ENCODE peak calls at places on chromosomes 11 and 22, in ten cellular contexts. X, L, F, V, Y, M, K, A, T and H are unnamed samples.

GRCh38 chr11:1205121-1205986 is 17.5 kb upstream of the MUC5B start:
- DNase-seq in X (no peak), L (no peak), F (no peak), V (no peak), Y (no peak), M (no peak), K (no peak), A (no peak), T (peak), H (no peak)

GRCh38 chr11:33211588-33211987 is 45.6 kb upstream of the HIPK3 start:
- DNase-seq in X (no peak), L (no peak), F (no peak), V (no peak), Y (no peak), M (no peak), K (no peak), A (peak), T (no peak), H (no peak)

GRCh38 chr22:38071421-38072321 is 12.3 kb downstream of the SLC16A8 start:
- DNase-seq in X (no peak), L (no peak), F (no peak), V (no peak), Y (no peak), M (no peak), K (no peak), A (no peak), T (no peak), H (no peak)

GRCh38 chr22:47071812-47072641 is 309.6 kb downstream of the TBC1D22A start:
- DNase-seq in X (no peak), L (no peak), F (no peak), V (no peak), Y (no peak), M (no peak), K (no peak), A (no peak), T (peak), H (no peak)

GRCh38 chr11:32809313-32809712 is 14.9 kb upstream of the CCDC73 start:
- DNase-seq in X (peak), L (peak), F (no peak), V (peak), Y (peak), M (no peak), K (peak), A (peak), T (no peak), H (peak)

GRCh38 chr22:21861290-21861848 is 6.1 kb downstream of the MAPK1 start:
- DNase-seq in X (no peak), L (no peak), F (no peak), V (peak), Y (no peak), M (no peak), K (no peak), A (no peak), T (no peak), H (no peak)

GRCh38 chr11:35791088-35791958 is 128.7 kb downstream of the TRIM44 start:
- DNase-seq in X (no peak), L (no peak), F (no peak), V (no peak), Y (no peak), M (no peak), K (no peak), A (no peak), T (no peak), H (no peak)

GRCh38 chr22:42553475-42554361 is at the start of gene SERHL2:
- DNase-seq in X (peak), L (peak), F (peak), V (peak), Y (no peak), M (peak), K (peak), A (peak), T (peak), H (peak)

GRCh38 chr11:59756845-59757244 is 1.7 kb downstream of the STX3 start:
- DNase-seq in X (no peak), L (peak), F (no peak), V (peak), Y (peak), M (no peak), K (peak), A (no peak), T (peak), H (peak)

GRCh38 chr22:46537221-46537945 is at the start of gene CELSR1:
- DNase-seq in X (no peak), L (peak), F (no peak), V (peak), Y (no peak), M (no peak), K (peak), A (peak), T (no peak), H (no peak)

GRCh38 chr11:107370390-107370789 is 87.2 kb downstream of the CWF19L2 start:
- DNase-seq in X (no peak), L (no peak), F (no peak), V (no peak), Y (no peak), M (no peak), K (peak), A (peak), T (no peak), H (no peak)

GRCh38 chr11:117144477-117145392 is 648 bp downstream of the PAFAH1B2 start:
- DNase-seq in X (no peak), L (peak), F (peak), V (peak), Y (peak), M (peak), K (peak), A (peak), T (peak), H (peak)

GRCh38 chr11:95697614-95698408 is 91.8 kb downstream of the FAM76B start:
- DNase-seq in X (no peak), L (no peak), F (no peak), V (no peak), Y (no peak), M (no peak), K (peak), A (peak), T (no peak), H (no peak)

GRCh38 chr11:30225642-30226041 is 5.2 kb upstream of the FSHB start:
- DNase-seq in X (no peak), L (no peak), F (no peak), V (no peak), Y (no peak), M (no peak), K (no peak), A (no peak), T (no peak), H (no peak)

GRCh38 chr11:115287266-115287665 is 216.9 kb downstream of the CADM1 start:
- DNase-seq in X (peak), L (no peak), F (no peak), V (no peak), Y (no peak), M (no peak), K (no peak), A (no peak), T (no peak), H (no peak)

GRCh38 chr22:42419328-42419881 is 12.8 kb downstream of the NFAM1 start:
- DNase-seq in X (no peak), L (no peak), F (no peak), V (no peak), Y (no peak), M (no peak), K (no peak), A (no peak), T (no peak), H (no peak)

GRCh38 chr11:119266063-119266462 is 50.9 kb downstream of the MCAM start:
- DNase-seq in X (no peak), L (no peak), F (no peak), V (no peak), Y (no peak), M (no peak), K (no peak), A (no peak), T (no peak), H (no peak)

GRCh38 chr11:65651589-65652510 is 10.9 kb downstream of the RELA start:
- DNase-seq in X (no peak), L (peak), F (no peak), V (peak), Y (no peak), M (no peak), K (peak), A (peak), T (no peak), H (peak)

GRCh38 chr22:29956680-29957079 is 73.7 kb downstream of the MTMR3 start:
- DNase-seq in X (no peak), L (no peak), F (no peak), V (peak), Y (no peak), M (no peak), K (no peak), A (no peak), T (no peak), H (no peak)